ENCODE peak calls at places on chromosomes 6 and 20, in seven cellular contexts. L is HepG2, V is HCT116, I is WTC11, U is H1, S is K562, N is GM12878. E is an unnamed sample.

GRCh38 chr6:163337958-163338357 is 76.6 kb upstream of the QKI start:
- DNase-seq in I (no peak), U (no peak), S (no peak), L (no peak), N (no peak), V (no peak), E (no peak)

GRCh38 chr6:142184332-142184731 is 37.3 kb downstream of the VTA1 start:
- DNase-seq in S (no peak), L (no peak), V (no peak), N (no peak), I (no peak), U (no peak), E (no peak)

GRCh38 chr20:33767739-33768138 is 35.9 kb downstream of the ZNF341 start:
- DNase-seq in S (no peak), N (no peak), L (no peak), I (no peak), V (no peak), U (no peak), E (no peak)

GRCh38 chr6:76992553-76992952 is 470.7 kb downstream of the HTR1B start:
- DNase-seq in L (no peak), I (peak), V (no peak), U (no peak), N (no peak), S (no peak), E (no peak)

GRCh38 chr20:23143098-23143497 is 57.0 kb upstream of the CD93 start:
- DNase-seq in S (no peak), U (no peak), V (peak), N (no peak), L (peak), I (no peak), E (no peak)

GRCh38 chr20:29744071-29744470 is 1513.4 kb upstream of the DEFB115 start:
- DNase-seq in L (no peak), N (no peak), U (no peak), I (no peak), S (no peak), V (no peak), E (no peak)

GRCh38 chr6:149781715-149782114 is 32.2 kb downstream of the PCMT1 start:
- DNase-seq in U (no peak), V (no peak), L (no peak), N (no peak), I (no peak), S (no peak), E (no peak)

GRCh38 chr6:169970306-169970988 is 219.0 kb downstream of the ERMARD start:
- DNase-seq in U (no peak), N (no peak), L (no peak), I (no peak), V (no peak), S (no peak), E (no peak)

GRCh38 chr6:90295854-90296345 is 743 bp downstream of the BACH2 start:
- DNase-seq in I (peak), L (no peak), N (no peak), S (peak), V (no peak), U (no peak), E (peak)

GRCh38 chr6:136415351-136416005 is 125.8 kb upstream of the BCLAF1 start:
- DNase-seq in L (no peak), V (no peak), I (no peak), S (no peak), N (no peak), U (no peak), E (no peak)

GRCh38 chr20:25148181-25148981 is 47.1 kb upstream of the ENTPD6 start:
- DNase-seq in L (no peak), S (no peak), U (no peak), N (no peak), I (peak), V (no peak), E (no peak)

GRCh38 chr6:112806163-112806900 is 459.2 kb downstream of the RFPL4B start:
- DNase-seq in V (no peak), S (no peak), U (no peak), L (no peak), N (no peak), I (no peak), E (no peak)

GRCh38 chr6:166707045-166707444 is 80.0 kb upstream of the RPS6KA2 start:
- DNase-seq in I (peak), V (no peak), N (no peak), S (no peak), U (peak), L (peak), E (peak)

GRCh38 chr20:35273449-35274171 is 4.3 kb downstream of the MMP24OS start:
- DNase-seq in L (no peak), I (peak), V (no peak), S (no peak), U (no peak), N (no peak), E (no peak)

GRCh38 chr6:91167846-91168245 is 581.0 kb upstream of the MAP3K7 start:
- DNase-seq in L (peak), V (no peak), S (no peak), U (no peak), N (no peak), I (no peak), E (no peak)

GRCh38 chr6:41894366-41895299 is 542 bp downstream of the USP49 start:
- DNase-seq in L (no peak), U (no peak), N (no peak), S (no peak), I (peak), V (no peak), E (peak)

GRCh38 chr6:161319231-161319630 is 45.4 kb upstream of the AGPAT4 start:
- DNase-seq in N (no peak), L (no peak), S (no peak), V (no peak), U (no peak), I (no peak), E (no peak)

GRCh38 chr6:119938752-119939151 is 589.2 kb upstream of the MAN1A1 start:
- DNase-seq in N (no peak), I (no peak), U (no peak), V (no peak), L (no peak), S (no peak), E (no peak)

GRCh38 chr6:132388291-132388690 is 13.0 kb downstream of the MOXD1 start:
- DNase-seq in U (no peak), N (no peak), S (no peak), I (no peak), L (no peak), V (no peak), E (no peak)

GRCh38 chr6:166005846-166006592 is 161.6 kb downstream of the TBXT start:
- DNase-seq in I (no peak), U (no peak), N (no peak), L (no peak), S (no peak), V (no peak), E (peak)

GRCh38 chr6:151916680-151917164 is 109.2 kb downstream of the ESR1 start:
- DNase-seq in N (no peak), I (no peak), S (no peak), U (no peak), L (no peak), V (no peak), E (no peak)

GRCh38 chr20:44614525-44614924 is 32.1 kb downstream of the PKIG start:
- DNase-seq in U (no peak), V (no peak), L (no peak), I (no peak), S (no peak), N (no peak), E (no peak)

GRCh38 chr6:134706153-134706552 is 243.7 kb downstream of the ALDH8A1 start:
- DNase-seq in S (no peak), N (no peak), U (peak), L (no peak), I (no peak), V (no peak), E (no peak)

GRCh38 chr6:169293196-169293595 is 39.5 kb upstream of the THBS2 start:
- DNase-seq in L (no peak), N (no peak), V (no peak), S (no peak), I (no peak), U (no peak), E (no peak)

GRCh38 chr6:148342146-148343027 is at the start of gene SASH1:
- DNase-seq in L (peak), N (peak), S (no peak), U (peak), I (peak), V (peak), E (peak)

GRCh38 chr6:124487778-124488431 is 474.3 kb upstream of the RNF217 start:
- DNase-seq in N (no peak), S (no peak), V (no peak), I (no peak), L (no peak), U (no peak), E (no peak)

GRCh38 chr20:44209691-44210421 is 715 bp downstream of the OSER1 start:
- DNase-seq in U (no peak), S (no peak), N (no peak), I (peak), L (no peak), V (no peak), E (no peak)

GRCh38 chr6:82251942-82252341 is 4.4 kb upstream of the IBTK start:
- DNase-seq in S (peak), V (peak), N (no peak), U (no peak), L (peak), I (no peak), E (peak)

GRCh38 chr6:91082311-91082803 is 495.5 kb upstream of the MAP3K7 start:
- DNase-seq in U (no peak), N (no peak), L (no peak), I (peak), V (no peak), S (no peak), E (no peak)

GRCh38 chr6:11392778-11393507 is 144.6 kb upstream of the TMEM170B start:
- DNase-seq in I (no peak), V (no peak), N (no peak), S (no peak), U (no peak), L (peak), E (no peak)

GRCh38 chr6:115908906-115909559 is 151.7 kb downstream of the FRK start:
- DNase-seq in L (no peak), S (no peak), V (no peak), N (no peak), I (no peak), U (no peak), E (no peak)

GRCh38 chr20:42986143-42986773 is 203.4 kb downstream of the PTPRT start:
- DNase-seq in I (no peak), L (peak), N (no peak), S (no peak), U (no peak), V (no peak), E (no peak)

GRCh38 chr20:11158146-11158545 is 484.3 kb upstream of the JAG1 start:
- DNase-seq in N (no peak), L (no peak), I (no peak), S (no peak), U (no peak), V (no peak), E (no peak)

GRCh38 chr20:881051-881820 is 34.9 kb downstream of the ANGPT4 start:
- DNase-seq in I (no peak), V (peak), U (no peak), L (no peak), S (no peak), N (peak), E (no peak)

GRCh38 chr6:157036245-157036681 is 259.1 kb downstream of the ARID1B start:
- DNase-seq in V (no peak), I (no peak), S (no peak), U (no peak), N (no peak), L (no peak), E (no peak)

GRCh38 chr6:96907498-96907897 is 9.8 kb upstream of the NDUFAF4 start:
- DNase-seq in L (no peak), N (peak), V (no peak), S (no peak), U (no peak), I (no peak), E (no peak)

GRCh38 chr20:34420146-34420545 is 57.1 kb downstream of the ITCH start:
- DNase-seq in N (no peak), U (no peak), I (no peak), S (no peak), L (no peak), V (no peak), E (no peak)

GRCh38 chr6:35590622-35591066 is 77.9 kb upstream of the TULP1 start:
- DNase-seq in S (no peak), V (no peak), N (no peak), I (no peak), U (no peak), L (no peak), E (no peak)

GRCh38 chr20:25336561-25337422 is 53.8 kb downstream of the ABHD12 start:
- DNase-seq in S (no peak), I (peak), L (peak), V (no peak), N (no peak), U (peak), E (no peak)

GRCh38 chr6:167827062-167827587 is 414 bp downstream of the AFDN start:
- DNase-seq in S (peak), L (no peak), I (peak), V (no peak), N (no peak), U (no peak), E (peak)

GRCh38 chr6:167828325-167828956 is 1.7 kb downstream of the AFDN start:
- DNase-seq in U (no peak), S (no peak), I (no peak), V (no peak), L (no peak), N (no peak), E (no peak)

GRCh38 chr6:167826230-167827061 is at the start of gene AFDN:
- DNase-seq in S (peak), U (no peak), L (no peak), N (no peak), I (peak), V (no peak), E (peak)

GRCh38 chr6:167829513-167829912 is 2.8 kb downstream of the AFDN start:
- DNase-seq in V (no peak), L (no peak), N (no peak), S (no peak), U (no peak), I (no peak), E (no peak)

DNA sequence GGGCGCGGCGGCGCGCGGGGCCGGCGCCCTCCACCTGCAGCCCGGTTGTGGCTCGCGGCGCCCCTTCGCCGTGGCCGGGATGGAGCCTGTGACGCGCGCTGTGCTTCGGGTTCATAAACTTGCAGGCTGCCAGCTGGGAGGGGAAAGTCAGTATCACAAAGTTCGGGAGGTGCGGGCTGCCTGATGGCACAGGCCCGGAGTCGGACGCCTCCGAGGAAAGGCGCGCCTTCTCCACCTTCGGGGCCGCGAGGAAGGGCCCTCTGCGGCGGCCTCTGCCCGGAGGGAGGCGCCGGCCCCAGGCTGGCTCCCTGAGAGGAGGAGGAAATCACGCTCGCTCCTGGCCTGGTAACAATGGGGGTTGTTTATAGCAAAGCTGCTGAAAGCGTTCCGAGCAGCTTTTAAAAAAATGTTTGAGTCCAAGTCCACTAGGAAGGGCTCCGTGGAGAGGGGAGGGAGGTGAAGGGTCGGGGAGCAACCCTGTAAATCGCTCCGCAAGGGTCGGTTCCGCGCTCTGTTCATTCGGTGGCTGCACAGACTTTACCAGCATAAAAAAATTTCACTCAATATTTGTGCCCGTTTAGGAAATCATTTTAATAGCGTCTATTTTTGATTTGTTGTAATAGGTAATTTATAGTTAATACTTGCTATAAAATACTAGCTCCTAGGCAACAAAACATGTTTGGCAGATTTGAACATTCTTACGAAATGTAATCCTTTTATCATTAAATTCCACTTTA is 1.0 kb downstream of the AFDN start:
- DNase-seq in U (no peak), N (no peak), L (peak), I (peak), V (no peak), S (no peak), E (peak)
- TF ChIP-seq SP1 in U (no peak), N (no peak), L (no peak), I (no peak), V (no peak), S (no peak), E (no peak)

GRCh38 chr6:53796451-53796780 is 1.6 kb downstream of the LRRC1 start:
- DNase-seq in V (no peak), N (no peak), S (no peak), U (no peak), L (peak), I (no peak), E (no peak)

GRCh38 chr6:53794720-53795253 is at the start of gene LRRC1:
- DNase-seq in V (peak), L (peak), U (peak), N (peak), I (peak), S (peak), E (peak)

GRCh38 chr6:53795254-53795701 is 473 bp downstream of the LRRC1 start:
- DNase-seq in L (no peak), N (no peak), V (no peak), U (no peak), I (no peak), S (no peak), E (no peak)

GRCh38 chr6:53796791-53797190 is 2.0 kb downstream of the LRRC1 start:
- DNase-seq in V (no peak), S (no peak), U (no peak), L (no peak), I (no peak), N (no peak), E (no peak)

GRCh38 chr6:53795702-53796450 is 1.1 kb downstream of the LRRC1 start:
- DNase-seq in S (no peak), V (no peak), U (no peak), L (peak), I (peak), N (no peak), E (no peak)
- TF ChIP-seq SP1 in S (no peak), V (no peak), U (no peak), L (no peak), I (no peak), N (no peak), E (no peak)

GRCh38 chr6:144768676-144769599 is 483.8 kb downstream of the UTRN start:
- DNase-seq in N (no peak), U (no peak), S (no peak), L (no peak), V (no peak), I (no peak), E (no peak)
- TF ChIP-seq SP1 in N (no peak), U (no peak), S (no peak), L (no peak), V (no peak), I (no peak), E (no peak)

DNA sequence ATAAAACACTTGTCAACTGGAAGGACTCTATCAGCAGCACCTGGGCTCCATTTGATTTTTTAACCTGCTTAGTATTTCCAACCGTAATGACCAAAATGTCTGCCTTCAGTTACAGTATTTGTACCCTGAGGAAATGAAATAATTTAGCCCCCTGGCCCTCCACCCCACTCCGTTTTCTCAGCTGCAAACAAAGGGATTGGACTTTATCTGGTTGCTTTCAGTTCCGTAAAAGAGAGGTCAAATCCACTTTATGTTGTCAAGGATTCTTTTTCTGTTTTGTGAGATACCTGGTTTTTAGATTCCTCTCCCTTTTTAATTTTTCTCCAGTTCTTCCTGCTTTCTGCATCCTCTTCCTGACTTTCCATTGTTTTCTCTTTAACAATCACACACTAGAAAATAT is 64.4 kb upstream of the BMP2 start:
- DNase-seq in I (no peak), L (no peak), V (no peak), S (no peak), N (no peak), U (no peak), E (no peak)
- TF ChIP-seq SP1 in I (no peak), L (no peak), V (no peak), S (no peak), N (no peak), U (no peak), E (no peak)

DNA sequence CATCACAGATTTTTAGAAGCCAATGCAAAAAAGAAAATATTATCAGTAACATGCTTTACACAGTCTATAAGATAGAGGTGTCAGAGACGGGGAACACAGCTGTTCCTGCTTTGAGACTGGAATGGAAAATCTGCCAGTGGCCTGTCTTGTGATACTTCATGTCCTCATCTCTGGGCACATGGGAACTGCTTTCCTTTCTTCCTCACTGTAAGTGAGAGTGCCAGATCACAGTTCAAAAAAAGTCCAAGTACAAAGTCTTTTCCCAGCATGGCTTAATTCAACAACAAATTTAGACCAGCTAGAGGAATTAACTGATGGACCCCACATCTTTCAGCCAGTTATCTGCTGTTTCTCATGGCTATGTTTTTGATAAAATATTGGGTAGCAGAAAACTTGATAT is 490.4 kb downstream of the CDKAL1 start:
- DNase-seq in S (no peak), U (no peak), L (peak), N (no peak), I (no peak), V (no peak), E (no peak)
- TF ChIP-seq SP1 in S (no peak), U (no peak), L (no peak), N (no peak), I (no peak), V (no peak), E (no peak)

GRCh38 chr20:47251154-47252020 is 105.1 kb downstream of the ZMYND8 start:
- DNase-seq in N (no peak), U (no peak), V (no peak), L (no peak), I (no peak), S (no peak), E (no peak)
- TF ChIP-seq SP1 in N (no peak), U (no peak), V (no peak), L (no peak), I (no peak), S (no peak), E (no peak)

GRCh38 chr6:36807750-36808149 is 31.5 kb downstream of the CPNE5 start:
- DNase-seq in V (no peak), I (no peak), L (no peak), U (no peak), S (no peak), N (no peak), E (no peak)

GRCh38 chr6:36809933-36810844 is 29.1 kb downstream of the CPNE5 start:
- DNase-seq in N (no peak), V (no peak), I (peak), L (peak), S (no peak), U (no peak), E (no peak)

GRCh38 chr6:36808634-36809033 is 30.6 kb downstream of the CPNE5 start:
- DNase-seq in V (no peak), I (no peak), U (no peak), L (no peak), S (no peak), N (no peak), E (no peak)

GRCh38 chr6:36807143-36807542 is 32.1 kb downstream of the CPNE5 start:
- DNase-seq in L (no peak), S (no peak), V (no peak), I (no peak), N (no peak), U (no peak), E (no peak)

GRCh38 chr6:36809156-36809555 is 30.1 kb downstream of the CPNE5 start:
- DNase-seq in S (no peak), I (no peak), L (no peak), V (no peak), N (no peak), U (no peak), E (no peak)
- TF ChIP-seq SP1 in S (no peak), I (no peak), L (no peak), V (no peak), N (no peak), U (no peak), E (no peak)

GRCh38 chr20:62291251-62292066 is 11.3 kb upstream of the ADRM1 start:
- DNase-seq in L (no peak), I (no peak), V (no peak), N (no peak), U (no peak), S (no peak), E (no peak)
- TF ChIP-seq SP1 in L (no peak), I (no peak), V (no peak), N (no peak), U (no peak), S (no peak), E (no peak)